ENCODE peak calls at places on chromosome 19, in four cellular contexts. E is HL-60, N is left lung, Y is fibroblast of villous mesenchyme. R is an unnamed sample.

GRCh38 chr19:46634045-46634655 is 1.9 kb downstream of the GNG8 start:
- DNase-seq in N (peak), Y (peak), E (peak), R (peak)

GRCh38 chr19:3434630-3435553 is 45.4 kb downstream of the SMIM24 start:
- DNase-seq in Y (peak), N (peak), E (peak), R (peak)

GRCh38 chr19:7869453-7869909 is 4.7 kb downstream of the PRR36 start:
- DNase-seq in N (peak), Y (peak), E (peak), R (peak)

GRCh38 chr19:48194041-48194871 is 23.8 kb downstream of the ZSWIM9 start:
- DNase-seq in Y (no peak), N (no peak), E (peak), R (no peak)

GRCh38 chr19:41646589-41647204 is 19.8 kb upstream of the CEACAM4 start:
- DNase-seq in E (peak), Y (no peak), N (no peak), R (no peak)

GRCh38 chr19:8429044-8429443 is 15.7 kb upstream of the HNRNPM start:
- DNase-seq in Y (no peak), E (no peak), N (no peak), R (no peak)

GRCh38 chr19:7010722-7011593 is 10.3 kb downstream of the MBD3L2B start:
- DNase-seq in Y (no peak), E (no peak), N (no peak), R (no peak)

GRCh38 chr19:10961763-10962536 is 1.1 kb downstream of the SMARCA4 start:
- DNase-seq in E (no peak), N (no peak), Y (peak), R (no peak)

GRCh38 chr19:45884682-45885555 is 1.0 kb downstream of the IRF2BP1 start:
- DNase-seq in N (no peak), E (no peak), Y (no peak), R (peak)

GRCh38 chr19:43575955-43576451 is 402 bp downstream of the PINLYP start:
- DNase-seq in Y (peak), E (no peak), N (no peak), R (no peak)
- H3K4me3 ChIP-seq in Y (peak), E (peak), N (peak), R (no peak)

DNA sequence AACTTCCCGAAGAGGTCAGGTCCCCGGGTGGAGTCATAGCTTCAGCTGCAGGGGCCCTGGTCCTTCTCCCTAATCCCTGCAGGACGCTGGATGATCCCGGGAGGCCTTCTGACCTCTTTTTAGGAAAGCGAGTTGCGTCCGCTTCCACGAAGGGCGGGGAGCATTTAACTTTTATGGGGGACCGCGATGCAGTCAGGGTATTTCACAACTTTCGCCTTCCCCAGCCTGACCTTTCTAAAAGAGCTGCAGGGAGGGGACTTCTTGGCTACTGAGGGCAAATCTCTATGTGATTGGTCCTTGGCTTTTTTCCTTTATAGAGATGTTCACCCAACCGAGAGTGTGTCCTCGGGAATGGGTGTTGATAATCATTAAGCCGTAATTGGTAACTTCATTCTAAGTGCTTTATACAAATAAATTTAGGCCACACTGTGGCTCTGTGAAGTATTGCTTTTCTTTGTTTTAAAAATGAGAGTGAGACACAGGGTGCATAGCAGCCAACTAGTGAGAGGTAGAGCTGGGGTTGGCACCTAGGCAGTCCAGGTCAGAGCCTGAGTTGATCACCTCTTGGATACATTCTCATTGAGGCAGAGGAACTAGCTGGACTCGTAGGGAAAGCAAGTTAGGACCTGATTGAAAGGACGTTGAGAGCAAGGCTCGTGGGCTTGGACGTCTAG is 841 bp downstream of the ZNF230 start:
- DNase-seq in Y (peak), E (peak), N (peak), R (no peak)
- TF ChIP-seq CTCF in Y (no peak), E (no peak), N (no peak), R (no peak)

DNA sequence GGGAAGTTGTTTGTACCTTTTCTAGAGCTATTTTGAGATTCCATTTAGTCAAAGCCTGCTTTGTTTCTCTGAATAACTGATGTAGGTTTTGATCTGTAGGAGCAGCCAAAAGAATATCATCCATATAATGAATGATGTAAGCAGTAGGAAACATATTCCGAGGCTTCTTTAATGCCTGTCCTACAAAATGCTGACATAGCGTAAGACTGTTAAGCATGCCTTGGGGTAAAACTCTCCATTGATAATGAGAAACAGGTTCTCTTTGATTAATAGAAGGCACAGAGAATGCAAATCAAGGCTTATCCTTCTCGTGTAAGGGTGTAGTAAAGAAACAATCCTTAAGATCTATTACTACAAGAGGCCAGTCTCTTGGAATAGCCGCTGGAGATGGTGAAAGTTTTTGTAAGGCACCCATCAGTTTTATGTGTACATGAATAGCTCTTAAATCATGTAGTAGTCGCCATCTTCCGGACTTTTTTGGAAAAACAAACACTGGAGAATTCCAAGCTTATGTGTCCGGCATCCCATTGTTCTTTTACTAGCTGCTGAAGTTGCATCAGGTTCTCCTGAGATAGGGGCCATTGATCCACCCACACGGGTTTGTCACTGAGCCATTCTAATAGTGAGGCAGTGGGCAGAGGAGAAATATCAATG is 13.5 kb downstream of the FPR3 start:
- DNase-seq in Y (peak), N (no peak), E (no peak), R (no peak)
- H3K4me3 ChIP-seq in Y (no peak), N (no peak), E (no peak), R (no peak)

GRCh38 chr19:1227655-1228054 is 10.2 kb downstream of the CBARP start:
- DNase-seq in N (no peak), E (no peak), Y (peak), R (no peak)
- TF ChIP-seq CTCF in N (no peak), E (no peak), Y (no peak), R (no peak)

DNA sequence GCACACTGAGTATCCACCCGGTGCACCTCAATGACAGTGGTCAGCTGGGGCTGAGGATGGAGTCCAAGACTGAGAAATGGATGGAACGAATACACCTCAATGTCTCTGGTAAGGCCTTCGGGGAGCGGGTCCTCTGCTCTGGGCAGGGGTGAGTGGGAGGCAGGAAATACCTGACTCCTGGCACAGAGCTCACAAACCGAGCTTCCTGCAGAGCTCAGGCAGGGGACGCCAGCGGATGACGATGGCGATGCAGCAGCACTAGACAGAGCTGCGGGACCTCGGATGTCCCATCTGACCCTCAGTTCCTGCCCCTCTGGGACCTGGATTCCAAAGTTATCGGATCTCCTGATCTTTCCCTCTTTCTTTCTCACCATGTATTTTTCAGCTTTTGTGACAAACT is 3.8 kb downstream of the CD22 start:
- DNase-seq in E (no peak), Y (no peak), N (no peak), R (no peak)
- H3K4me3 ChIP-seq in E (no peak), Y (no peak), N (no peak), R (no peak)

DNA sequence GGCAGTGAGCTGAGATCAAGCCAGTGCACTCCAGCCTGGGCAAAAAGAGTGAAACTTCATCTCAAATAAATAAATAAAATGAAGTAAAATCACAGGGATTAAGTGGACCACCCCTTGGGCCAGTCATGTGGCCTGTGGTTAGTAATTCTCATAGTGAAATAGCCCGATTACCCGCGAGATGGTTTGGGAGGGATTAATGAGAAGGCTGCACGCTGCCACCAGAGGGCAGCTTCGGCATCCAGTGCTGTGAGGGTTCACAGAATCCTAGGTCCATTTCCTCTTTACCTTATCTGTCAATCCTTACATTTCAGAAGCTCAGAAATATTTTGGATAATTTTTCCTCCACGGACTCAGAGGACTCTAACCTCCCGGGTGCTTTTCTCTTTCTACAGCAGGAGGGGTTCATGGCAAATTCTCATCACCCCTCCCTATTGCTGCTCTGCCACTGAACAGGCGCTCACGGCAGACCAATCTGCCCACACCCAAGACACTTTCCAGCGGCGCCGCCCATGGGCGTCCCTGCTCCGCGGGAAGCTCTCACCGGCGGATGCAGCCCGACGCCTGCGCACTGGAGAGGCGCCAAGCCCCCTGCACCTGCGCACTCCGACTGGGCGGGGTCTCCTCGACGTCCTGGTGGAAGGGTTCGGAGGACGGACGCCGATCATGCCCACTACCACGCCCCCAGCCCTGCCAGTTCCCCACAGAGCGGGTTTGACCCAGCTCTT is 11.0 kb downstream of the ZNF835 start:
- DNase-seq in N (no peak), E (no peak), Y (no peak), R (no peak)
- TF ChIP-seq CTCF in N (peak), E (no peak), Y (no peak), R (no peak)

DNA sequence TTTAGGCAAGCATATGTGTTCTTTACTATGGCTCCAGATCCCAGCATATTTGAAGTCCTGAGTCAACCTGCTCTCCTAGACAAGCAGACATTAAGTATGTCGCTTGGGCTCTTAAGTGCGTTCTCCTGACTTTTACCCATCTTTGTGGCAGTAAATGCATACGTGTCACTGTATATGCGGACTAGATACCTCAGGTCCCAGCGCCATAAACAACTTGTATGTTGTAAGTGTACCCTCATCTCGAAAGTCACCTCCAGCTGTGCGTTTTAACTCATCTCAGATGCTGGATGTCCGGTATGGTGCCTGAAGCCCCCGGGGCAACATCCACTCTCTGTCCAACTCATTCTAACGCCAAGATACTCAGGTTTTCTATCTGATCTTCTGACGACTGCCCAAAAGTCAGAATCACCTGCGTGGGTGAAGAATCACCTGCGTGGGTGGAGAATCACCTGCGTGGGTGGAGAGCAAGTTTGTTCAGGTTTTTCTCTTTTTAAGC is 1.7 kb downstream of the PTOV1 start:
- DNase-seq in N (no peak), Y (no peak), E (no peak), R (no peak)
- H3K4me3 ChIP-seq in N (peak), Y (peak), E (no peak), R (peak)

GRCh38 chr19:30000862-30001261 is 58.8 kb downstream of the URI1 start:
- DNase-seq in N (no peak), E (no peak), Y (no peak), R (no peak)

GRCh38 chr19:30001301-30001700 is 59.3 kb downstream of the URI1 start:
- DNase-seq in E (no peak), Y (no peak), N (no peak), R (no peak)

GRCh38 chr19:29999490-29999889 is 57.5 kb downstream of the URI1 start:
- DNase-seq in E (no peak), Y (no peak), N (no peak), R (no peak)

GRCh38 chr19:30003862-30004261 is 61.8 kb downstream of the URI1 start:
- DNase-seq in Y (peak), E (no peak), N (no peak), R (no peak)

GRCh38 chr19:30001794-30002193 is 59.8 kb downstream of the URI1 start:
- DNase-seq in Y (no peak), E (no peak), N (no peak), R (no peak)
- TF ChIP-seq CTCF in Y (peak), E (no peak), N (no peak), R (no peak)